ENCODE peak calls at places on chromosome 20, in eight cellular contexts. E is Calu3; I is H7; H is activated gamma-delta T cell; Z is HS-27A; G is type B pancreatic cell; K is HT-29; L is stimulated activated CD8-positive, alpha-beta memory T cell treated with anti-CD3 and anti-CD28 coated beads, Interleukin-4, amount 100 ng/mL, for 1 hour. A is an unnamed sample.

GRCh38 chr20:37303637-37304036 is 14.2 kb downstream of the MANBAL start:
- DNase-seq in E (no peak), I (no peak), H (no peak), Z (no peak), G (no peak), K (no peak), L (no peak), A (no peak)

GRCh38 chr20:36179170-36179945 is 24.8 kb downstream of the EPB41L1 start:
- DNase-seq in E (no peak), I (peak; percentile 90), H (no peak), Z (no peak), G (no peak), K (no peak), L (no peak), A (no peak)

GRCh38 chr20:57883761-57884160 is 173.9 kb upstream of the PMEPA1 start:
- DNase-seq in E (no peak), I (no peak), H (no peak), Z (no peak), G (peak; percentile 31), K (no peak), L (no peak), A (no peak)

GRCh38 chr20:33863440-33864323 is 52.5 kb downstream of the CHMP4B start:
- DNase-seq in E (no peak), I (no peak), H (no peak), Z (no peak), G (no peak), K (no peak), L (no peak), A (no peak)

GRCh38 chr20:324177-325042 is 942 bp upstream of the SOX12 start:
- DNase-seq in E (peak; percentile 93), I (peak; percentile 94), H (peak; percentile 78), Z (peak; percentile 86), G (peak; percentile 94), K (peak; percentile 82), L (peak; percentile 82), A (peak; percentile 75)

GRCh38 chr20:64149809-64150560 is 14.3 kb upstream of the MYT1 start:
- DNase-seq in E (no peak), I (no peak), H (no peak), Z (no peak), G (no peak), K (no peak), L (no peak), A (no peak)

GRCh38 chr20:62618622-62619529 is 23.4 kb upstream of the SLCO4A1 start:
- DNase-seq in E (no peak), I (peak; percentile 66), H (no peak), Z (no peak), G (no peak), K (no peak), L (peak; percentile 20), A (no peak)

GRCh38 chr20:62843656-62844055 is 18.0 kb downstream of the TCFL5 start:
- DNase-seq in E (no peak), I (no peak), H (no peak), Z (no peak), G (no peak), K (no peak), L (no peak), A (no peak)

GRCh38 chr20:62266340-62266739 is 28.0 kb downstream of the OSBPL2 start:
- DNase-seq in E (no peak), I (no peak), H (no peak), Z (no peak), G (no peak), K (peak; percentile 14), L (no peak), A (no peak)

GRCh38 chr20:45341939-45342862 is 6.0 kb downstream of the SDC4 start:
- DNase-seq in E (peak; percentile 80), I (peak; percentile 91), H (no peak), Z (no peak), G (no peak), K (peak; percentile 72), L (no peak), A (no peak)

GRCh38 chr20:44780226-44780625 is 30.1 kb downstream of the RIMS4 start:
- DNase-seq in E (peak; percentile 69), I (peak; percentile 70), H (no peak), Z (peak; percentile 26), G (no peak), K (peak; percentile 76), L (no peak), A (no peak)

GRCh38 chr20:37898301-37899104 is 4.4 kb upstream of the VSTM2L start:
- DNase-seq in E (no peak), I (no peak), H (no peak), Z (no peak), G (no peak), K (no peak), L (no peak), A (no peak)

GRCh38 chr20:733806-734205 is 34.5 kb downstream of the SLC52A3 start:
- DNase-seq in E (no peak), I (no peak), H (no peak), Z (no peak), G (no peak), K (no peak), L (no peak), A (no peak)

GRCh38 chr20:38893485-38894090 is 32.6 kb upstream of the FAM83D start:
- DNase-seq in E (peak; percentile 86), I (peak; percentile 96), H (peak; percentile 66), Z (no peak), G (no peak), K (peak; percentile 75), L (peak; percentile 72), A (peak; percentile 9)

GRCh38 chr20:1266167-1266973 is at the start of gene SNPH:
- DNase-seq in E (peak; percentile 40), I (peak; percentile 87), H (peak; percentile 68), Z (peak; percentile 33), G (no peak), K (no peak), L (peak; percentile 53), A (no peak)

GRCh38 chr20:14553774-14554524 is 216.5 kb upstream of the FLRT3 start:
- DNase-seq in E (no peak), I (no peak), H (no peak), Z (peak; percentile 65), G (no peak), K (no peak), L (no peak), A (no peak)

GRCh38 chr20:3172126-3172932 is 1.0 kb downstream of the LZTS3 start:
- DNase-seq in E (no peak), I (no peak), H (no peak), Z (no peak), G (no peak), K (no peak), L (no peak), A (no peak)

GRCh38 chr20:60984666-60985065 is 267.4 kb upstream of the CDH4 start:
- DNase-seq in E (no peak), I (no peak), H (no peak), Z (no peak), G (no peak), K (no peak), L (no peak), A (no peak)

GRCh38 chr20:1341561-1342265 is 12.8 kb upstream of the SDCBP2 start:
- DNase-seq in E (no peak), I (no peak), H (no peak), Z (no peak), G (no peak), K (no peak), L (no peak), A (no peak)

A was measured in NCI-H1694 treated with DMSO at 0.1 percent for 48 hours.